ENCODE peak calls at places on chromosomes 13 and 19, in ten cellular contexts. U, Q, W, F, J, A, O, I, S and V are unnamed samples.

GRCh38 chr19:11296264-11296663 is 304 bp downstream of the TSPAN16 start:
- DNase-seq in I (no peak), J (no peak), W (no peak), F (peak), Q (no peak), U (no peak), O (no peak), S (peak), A (no peak), V (no peak)

GRCh38 chr13:20848203-20848602 is 54.3 kb downstream of the XPO4 start:
- DNase-seq in Q (no peak), U (no peak), A (no peak), F (no peak), W (no peak), S (no peak), O (no peak), J (no peak), I (no peak), V (no peak)

GRCh38 chr13:77285098-77285497 is 41.8 kb downstream of the MYCBP2 start:
- DNase-seq in S (no peak), Q (no peak), U (no peak), W (no peak), F (no peak), J (no peak), O (no peak), I (no peak), A (no peak), V (no peak)

GRCh38 chr13:114087430-114087829 is 45.0 kb downstream of the RASA3 start:
- DNase-seq in U (no peak), A (no peak), W (no peak), S (no peak), I (no peak), O (no peak), F (no peak), Q (no peak), J (peak), V (no peak)

GRCh38 chr13:76778906-76779305 is 107.3 kb downstream of the KCTD12 start:
- DNase-seq in A (no peak), O (no peak), U (no peak), Q (no peak), F (peak), S (no peak), I (no peak), W (no peak), J (no peak), V (no peak)

GRCh38 chr19:11242864-11243797 is 3.7 kb downstream of the ANGPTL8 start:
- DNase-seq in F (peak), W (peak), J (peak), O (peak), S (peak), U (peak), I (peak), A (peak), Q (peak), V (peak)

GRCh38 chr13:21047087-21047486 is 14.3 kb downstream of the LATS2 start:
- DNase-seq in O (no peak), U (no peak), W (no peak), A (no peak), J (no peak), I (no peak), F (no peak), S (no peak), Q (no peak), V (no peak)

GRCh38 chr19:46478356-46478986 is 7.1 kb upstream of the PNMA8A start:
- DNase-seq in S (no peak), A (peak), U (no peak), W (peak), J (no peak), F (peak), O (no peak), Q (no peak), I (no peak), V (no peak)

GRCh38 chr19:6806488-6806887 is 34.0 kb downstream of the VAV1 start:
- DNase-seq in O (no peak), Q (no peak), U (no peak), W (peak), I (no peak), F (no peak), A (no peak), J (no peak), S (no peak), V (no peak)

GRCh38 chr13:83281666-83282065 is 600.6 kb downstream of the SLITRK1 start:
- DNase-seq in S (no peak), U (no peak), Q (no peak), A (no peak), F (no peak), I (no peak), O (no peak), J (no peak), W (no peak), V (no peak)

GRCh38 chr19:33678796-33679195 is 57.0 kb downstream of the CHST8 start:
- DNase-seq in W (no peak), S (no peak), J (no peak), U (no peak), F (no peak), I (no peak), A (no peak), O (no peak), Q (no peak), V (no peak)

GRCh38 chr13:105207586-105208293 is 1327.7 kb downstream of the EFNB2 start:
- DNase-seq in A (no peak), F (peak), U (no peak), I (no peak), Q (no peak), S (no peak), J (no peak), O (no peak), W (no peak), V (no peak)

GRCh38 chr13:29859971-29860370 is 9.6 kb upstream of the UBL3 start:
- DNase-seq in W (no peak), F (peak), J (no peak), Q (no peak), U (peak), O (peak), A (no peak), I (no peak), S (peak), V (no peak)

GRCh38 chr19:55305491-55305890 is 19.6 kb downstream of the TMEM150B start:
- DNase-seq in J (peak), W (peak), U (peak), Q (no peak), F (peak), S (peak), A (peak), I (peak), O (peak), V (peak)

GRCh38 chr19:45231891-45232290 is 13.3 kb downstream of the EXOC3L2 start:
- DNase-seq in W (no peak), I (no peak), J (no peak), Q (no peak), A (no peak), S (peak), F (no peak), O (no peak), U (peak), V (no peak)

GRCh38 chr19:46115396-46116109 is 8.9 kb downstream of the IGFL3 start:
- DNase-seq in U (peak), I (no peak), S (peak), A (peak), W (no peak), F (peak), Q (no peak), O (peak), J (no peak), V (no peak)

GRCh38 chr19:18832331-18833140 is 777 bp downstream of the UPF1 start:
- DNase-seq in W (no peak), F (no peak), Q (no peak), A (no peak), J (no peak), S (peak), U (peak), O (peak), I (peak), V (no peak)

GRCh38 chr13:112462408-112462807 is 86.3 kb downstream of the SPACA7 start:
- DNase-seq in I (no peak), O (no peak), J (no peak), W (no peak), Q (no peak), U (no peak), F (no peak), S (no peak), A (no peak), V (no peak)

GRCh38 chr13:49539313-49539712 is 43.6 kb downstream of the PHF11 start:
- DNase-seq in I (no peak), F (no peak), S (no peak), Q (no peak), U (no peak), J (no peak), A (no peak), W (no peak), O (no peak), V (no peak)

GRCh38 chr19:48333467-48334384 is 8.4 kb downstream of the EMP3 start:
- DNase-seq in A (peak), W (peak), F (peak), I (peak), J (peak), Q (peak), S (peak), U (peak), O (peak), V (peak)